ENCODE peak calls at places on chromosomes 5 and 9, in five cellular contexts. E is H1, O is body of pancreas, Z is heart left ventricle, A is tibial nerve. M is an unnamed sample.

GRCh38 chr5:64923151-64923685 is 154.5 kb downstream of the CWC27 start:
- DNase-seq in E (no peak), O (no peak), Z (no peak), A (no peak), M (no peak)

GRCh38 chr5:75089137-75089536 is 36.8 kb upstream of the GCNT4 start:
- DNase-seq in E (no peak), O (no peak), Z (no peak), A (no peak), M (no peak)

GRCh38 chr9:129932303-129933151 is 97.3 kb downstream of the USP20 start:
- DNase-seq in E (no peak), O (no peak), Z (no peak), A (no peak), M (no peak)

GRCh38 chr9:2876726-2877125 is 32.8 kb upstream of the PUM3 start:
- DNase-seq in E (no peak), O (no peak), Z (no peak), A (no peak), M (no peak)

GRCh38 chr5:134540747-134541733 is 15.6 kb downstream of the JADE2 start:
- DNase-seq in E (no peak), O (no peak), Z (no peak), A (no peak), M (no peak)

GRCh38 chr9:91187965-91188344 is 173.8 kb downstream of the AUH start:
- DNase-seq in E (no peak), O (no peak), Z (no peak), A (no peak), M (no peak)

GRCh38 chr9:78030553-78031270 is 899 bp downstream of the GNAQ start:
- DNase-seq in E (no peak), O (peak; percentile 71), Z (peak; percentile 44), A (peak; percentile 36), M (peak; percentile 45)

GRCh38 chr9:33458444-33458843 is 11.1 kb upstream of the AQP3 start:
- DNase-seq in E (no peak), O (peak; percentile 45), Z (no peak), A (no peak), M (no peak)

GRCh38 chr9:99601506-99601905 is 220.2 kb upstream of the NR4A3 start:
- DNase-seq in E (no peak), O (peak; percentile 38), Z (no peak), A (no peak), M (peak; percentile 43)

GRCh38 chr9:69333716-69334115 is 8.7 kb downstream of the ENTREP1 start:
- DNase-seq in E (no peak), O (no peak), Z (no peak), A (no peak), M (no peak)

GRCh38 chr5:112975721-112976431 is 722 bp upstream of the DCP2 start:
- DNase-seq in E (no peak), O (no peak), Z (no peak), A (no peak), M (no peak)

GRCh38 chr9:114025196-114025753 is 52.8 kb downstream of the AMBP start:
- DNase-seq in E (no peak), O (no peak), Z (no peak), A (no peak), M (no peak)

GRCh38 chr5:151060742-151061141 is 20.1 kb downstream of the TNIP1 start:
- DNase-seq in E (no peak), O (no peak), Z (no peak), A (no peak), M (no peak)
- H3K36me3 ChIP-seq in E (no peaks in the 10 kb centered on the region), O (peaks cover 9% of the 10 kb centered on the region), Z (peaks cover 87% of the 10 kb centered on the region), A (peaks cover 76% of the 10 kb centered on the region), M (peaks cover 36% of the 10 kb centered on the region)

GRCh38 chr9:14308751-14309140 is 5.2 kb downstream of the NFIB start:
- DNase-seq in E (no peak), O (no peak), Z (no peak), A (no peak), M (no peak)
- H3K4me3 ChIP-seq in E (no peak overlapping the region), O (no peak overlapping the region), Z (peak overlapping the region; percentile 81), A (peak overlapping the region; percentile 13), M (no peak overlapping the region)

GRCh38 chr5:60945760-60946253 is 802 bp downstream of the NDUFAF2 start:
- DNase-seq in E (no peak), O (peak; percentile 45), Z (peak; percentile 12), A (peak; percentile 15), M (peak; percentile 47)

GRCh38 chr5:60943624-60944023 is 1.2 kb downstream of the ERCC8 start:
- DNase-seq in E (no peak), O (no peak), Z (no peak), A (no peak), M (no peak)

GRCh38 chr5:60948738-60949137 is 3.7 kb downstream of the NDUFAF2 start:
- DNase-seq in E (no peak), O (no peak), Z (no peak), A (no peak), M (no peak)

GRCh38 chr5:60944904-60945759 is at the start of the genes ERCC8 and NDUFAF2:
- DNase-seq in E (peak; percentile 57), O (peak; percentile 93), Z (peak; percentile 92), A (peak; percentile 86), M (peak; percentile 90)
- TF ChIP-seq POLR2A in E (peak; percentile 82), O (peak; percentile 77), Z (peak; percentile 61), A (peak; percentile 65), M (no peak)

GRCh38 chr5:180250329-180250728 is 41.3 kb upstream of the RASGEF1C start:
- DNase-seq in E (no peak), O (no peak), Z (no peak), A (no peak), M (no peak)

GRCh38 chr5:180253036-180253824 is 38.7 kb downstream of the MAPK9 start:
- DNase-seq in E (no peak), O (no peak), Z (no peak), A (no peak), M (no peak)

GRCh38 chr5:180251887-180252286 is 40.0 kb downstream of the MAPK9 start:
- DNase-seq in E (no peak), O (no peak), Z (no peak), A (no peak), M (no peak)

GRCh38 chr5:180251141-180251540 is 40.7 kb downstream of the MAPK9 start:
- DNase-seq in E (no peak), O (no peak), Z (no peak), A (no peak), M (no peak)
- H3K36me3 ChIP-seq in E (peaks cover 56% of the 10 kb centered on the region), O (peaks cover 24% of the 10 kb centered on the region), Z (peaks cover 48% of the 10 kb centered on the region), A (peaks cover 100% of the 10 kb centered on the region), M (peaks cover 8% of the 10 kb centered on the region)

GRCh38 chr9:87973122-87973521 is 1.2 kb downstream of the CDK20 start:
- DNase-seq in E (no peak), O (no peak), Z (no peak), A (no peak), M (no peak)

GRCh38 chr9:87968155-87968554 is 6.2 kb downstream of the CDK20 start:
- DNase-seq in E (no peak), O (no peak), Z (no peak), A (no peak), M (no peak)

GRCh38 chr9:87970602-87971001 is 3.7 kb downstream of the CDK20 start:
- DNase-seq in E (no peak), O (no peak), Z (no peak), A (no peak), M (no peak)

GRCh38 chr9:87973791-87974292 is 491 bp downstream of the CDK20 start:
- DNase-seq in E (no peak), O (no peak), Z (no peak), A (no peak), M (no peak)
- H3K4me3 ChIP-seq in E (peak overlapping the region; percentile 74), O (peak overlapping the region; percentile 14), Z (peak overlapping the region; percentile 64), A (peak overlapping the region; percentile 75), M (peak overlapping the region; percentile 85)

GRCh38 chr5:40831346-40832210 is 3.4 kb downstream of the RPL37 start:
- DNase-seq in E (no peak), O (no peak), Z (no peak), A (no peak), M (no peak)
- TF ChIP-seq POLR2A in E (peak; percentile 61), O (no peak), Z (no peak), A (no peak), M (no peak)

M was measured in adrenal gland.